ENCODE peak calls at places on chromosomes 6 and 20, in ten cellular contexts. One of them, this sample, is unnamed.

GRCh38 chr20:4835244-4836177 is 113.8 kb downstream of the PRND start:
- DNase-seq in body of pancreas: no peak
- DNase-seq in suprapubic skin: no peak
- DNase-seq in heart left ventricle: peak; percentile 66
- DNase-seq in adrenal gland: no peak
- DNase-seq in thyroid gland: no peak
- DNase-seq in IMR-90: no peak
- DNase-seq in A549: no peak
- DNase-seq in ovary: peak; percentile 86
- DNase-seq in HCT116: no peak
- DNase-seq in this sample: peak; percentile 84

GRCh38 chr6:5759571-5759970 is 247.2 kb downstream of the NRN1 start:
- DNase-seq in suprapubic skin: peak; percentile 7
- DNase-seq in heart left ventricle: no peak
- DNase-seq in HCT116: no peak
- DNase-seq in ovary: no peak
- DNase-seq in thyroid gland: no peak
- DNase-seq in IMR-90: no peak
- DNase-seq in A549: no peak
- DNase-seq in body of pancreas: no peak
- DNase-seq in adrenal gland: no peak
- DNase-seq in this sample: peak; percentile 56

GRCh38 chr6:45209762-45210161 is 118.4 kb upstream of the RUNX2 start:
- DNase-seq in IMR-90: peak; percentile 4
- DNase-seq in ovary: no peak
- DNase-seq in A549: no peak
- DNase-seq in adrenal gland: no peak
- DNase-seq in body of pancreas: no peak
- DNase-seq in HCT116: no peak
- DNase-seq in suprapubic skin: no peak
- DNase-seq in thyroid gland: no peak
- DNase-seq in heart left ventricle: no peak
- DNase-seq in this sample: no peak

GRCh38 chr20:31695849-31696804 is 26.5 kb downstream of the BCL2L1 start:
- DNase-seq in HCT116: peak; percentile 84
- DNase-seq in suprapubic skin: no peak
- DNase-seq in body of pancreas: no peak
- DNase-seq in heart left ventricle: no peak
- DNase-seq in ovary: no peak
- DNase-seq in adrenal gland: peak; percentile 73
- DNase-seq in thyroid gland: no peak
- DNase-seq in IMR-90: peak; percentile 57
- DNase-seq in A549: peak; percentile 85
- DNase-seq in this sample: no peak

GRCh38 chr20:47111576-47111975 is 216.9 kb downstream of the EYA2 start:
- DNase-seq in adrenal gland: no peak
- DNase-seq in IMR-90: peak; percentile 61
- DNase-seq in body of pancreas: no peak
- DNase-seq in heart left ventricle: no peak
- DNase-seq in HCT116: no peak
- DNase-seq in thyroid gland: no peak
- DNase-seq in A549: no peak
- DNase-seq in ovary: no peak
- DNase-seq in suprapubic skin: no peak
- DNase-seq in this sample: no peak

GRCh38 chr6:92354270-92354831 is 1065.0 kb downstream of the EPHA7 start:
- DNase-seq in heart left ventricle: no peak
- DNase-seq in suprapubic skin: no peak
- DNase-seq in HCT116: no peak
- DNase-seq in ovary: no peak
- DNase-seq in IMR-90: peak; percentile 4
- DNase-seq in thyroid gland: no peak
- DNase-seq in body of pancreas: no peak
- DNase-seq in adrenal gland: no peak
- DNase-seq in A549: no peak
- DNase-seq in this sample: no peak

GRCh38 chr6:998551-998950 is 305.6 kb upstream of the EXOC2 start:
- DNase-seq in thyroid gland: no peak
- DNase-seq in heart left ventricle: no peak
- DNase-seq in adrenal gland: no peak
- DNase-seq in HCT116: no peak
- DNase-seq in A549: no peak
- DNase-seq in suprapubic skin: no peak
- DNase-seq in ovary: no peak
- DNase-seq in IMR-90: no peak
- DNase-seq in body of pancreas: no peak
- DNase-seq in this sample: no peak

GRCh38 chr20:47352332-47353223 is 3.9 kb downstream of the ZMYND8 start:
- DNase-seq in thyroid gland: peak; percentile 89
- DNase-seq in body of pancreas: peak; percentile 90
- DNase-seq in A549: no peak
- DNase-seq in adrenal gland: peak; percentile 73
- DNase-seq in heart left ventricle: peak; percentile 51
- DNase-seq in IMR-90: no peak
- DNase-seq in HCT116: no peak
- DNase-seq in ovary: peak; percentile 59
- DNase-seq in suprapubic skin: no peak
- DNase-seq in this sample: no peak

GRCh38 chr6:8530775-8531435 is 95.6 kb upstream of the SLC35B3 start:
- DNase-seq in heart left ventricle: no peak
- DNase-seq in IMR-90: no peak
- DNase-seq in adrenal gland: peak; percentile 9
- DNase-seq in ovary: no peak
- DNase-seq in body of pancreas: no peak
- DNase-seq in suprapubic skin: no peak
- DNase-seq in A549: no peak
- DNase-seq in thyroid gland: no peak
- DNase-seq in HCT116: no peak
- DNase-seq in this sample: no peak

GRCh38 chr6:25341923-25342619 is 62.9 kb downstream of the CARMIL1 start:
- DNase-seq in thyroid gland: no peak
- DNase-seq in HCT116: no peak
- DNase-seq in IMR-90: no peak
- DNase-seq in adrenal gland: no peak
- DNase-seq in body of pancreas: no peak
- DNase-seq in suprapubic skin: no peak
- DNase-seq in A549: no peak
- DNase-seq in heart left ventricle: no peak
- DNase-seq in ovary: no peak
- DNase-seq in this sample: no peak

GRCh38 chr6:150377211-150377781 is 8.5 kb downstream of the IYD start:
- DNase-seq in IMR-90: no peak
- DNase-seq in thyroid gland: peak; percentile 98
- DNase-seq in heart left ventricle: no peak
- DNase-seq in body of pancreas: peak; percentile 20
- DNase-seq in suprapubic skin: no peak
- DNase-seq in A549: no peak
- DNase-seq in adrenal gland: no peak
- DNase-seq in ovary: no peak
- DNase-seq in HCT116: no peak
- DNase-seq in this sample: no peak

GRCh38 chr6:167906899-167907298 is 80.2 kb downstream of the AFDN start:
- DNase-seq in HCT116: no peak
- DNase-seq in adrenal gland: peak; percentile 24
- DNase-seq in suprapubic skin: no peak
- DNase-seq in ovary: no peak
- DNase-seq in A549: no peak
- DNase-seq in body of pancreas: no peak
- DNase-seq in IMR-90: no peak
- DNase-seq in heart left ventricle: peak; percentile 55
- DNase-seq in thyroid gland: peak; percentile 59
- DNase-seq in this sample: peak; percentile 35

GRCh38 chr6:108127826-108128225 is 38.0 kb upstream of the NR2E1 start:
- DNase-seq in ovary: no peak
- DNase-seq in HCT116: no peak
- DNase-seq in thyroid gland: no peak
- DNase-seq in adrenal gland: peak; percentile 12
- DNase-seq in body of pancreas: peak; percentile 61
- DNase-seq in suprapubic skin: no peak
- DNase-seq in A549: peak; percentile 84
- DNase-seq in heart left ventricle: no peak
- DNase-seq in IMR-90: no peak
- DNase-seq in this sample: no peak

GRCh38 chr6:135129139-135129867 is 51.8 kb upstream of the MYB start:
- DNase-seq in heart left ventricle: no peak
- DNase-seq in HCT116: no peak
- DNase-seq in adrenal gland: no peak
- DNase-seq in body of pancreas: no peak
- DNase-seq in IMR-90: no peak
- DNase-seq in A549: no peak
- DNase-seq in suprapubic skin: no peak
- DNase-seq in ovary: no peak
- DNase-seq in thyroid gland: no peak
- DNase-seq in this sample: no peak

GRCh38 chr6:165697171-165697570 is 34.1 kb upstream of the PDE10A start:
- DNase-seq in thyroid gland: no peak
- DNase-seq in suprapubic skin: no peak
- DNase-seq in ovary: no peak
- DNase-seq in body of pancreas: no peak
- DNase-seq in heart left ventricle: no peak
- DNase-seq in A549: no peak
- DNase-seq in IMR-90: no peak
- DNase-seq in adrenal gland: no peak
- DNase-seq in HCT116: no peak
- DNase-seq in this sample: no peak
- H3K4me3 ChIP-seq in thyroid gland: no peak overlapping the region
- H3K4me3 ChIP-seq in suprapubic skin: no peak overlapping the region
- H3K4me3 ChIP-seq in ovary: no peak overlapping the region
- H3K4me3 ChIP-seq in body of pancreas: no peak overlapping the region
- H3K4me3 ChIP-seq in heart left ventricle: no peak overlapping the region
- H3K4me3 ChIP-seq in A549: no peak overlapping the region
- H3K4me3 ChIP-seq in IMR-90: no peak overlapping the region
- H3K4me3 ChIP-seq in adrenal gland: no peak overlapping the region
- H3K4me3 ChIP-seq in HCT116: no peak overlapping the region
- H3K4me3 ChIP-seq in this sample: no peak overlapping the region

DNA sequence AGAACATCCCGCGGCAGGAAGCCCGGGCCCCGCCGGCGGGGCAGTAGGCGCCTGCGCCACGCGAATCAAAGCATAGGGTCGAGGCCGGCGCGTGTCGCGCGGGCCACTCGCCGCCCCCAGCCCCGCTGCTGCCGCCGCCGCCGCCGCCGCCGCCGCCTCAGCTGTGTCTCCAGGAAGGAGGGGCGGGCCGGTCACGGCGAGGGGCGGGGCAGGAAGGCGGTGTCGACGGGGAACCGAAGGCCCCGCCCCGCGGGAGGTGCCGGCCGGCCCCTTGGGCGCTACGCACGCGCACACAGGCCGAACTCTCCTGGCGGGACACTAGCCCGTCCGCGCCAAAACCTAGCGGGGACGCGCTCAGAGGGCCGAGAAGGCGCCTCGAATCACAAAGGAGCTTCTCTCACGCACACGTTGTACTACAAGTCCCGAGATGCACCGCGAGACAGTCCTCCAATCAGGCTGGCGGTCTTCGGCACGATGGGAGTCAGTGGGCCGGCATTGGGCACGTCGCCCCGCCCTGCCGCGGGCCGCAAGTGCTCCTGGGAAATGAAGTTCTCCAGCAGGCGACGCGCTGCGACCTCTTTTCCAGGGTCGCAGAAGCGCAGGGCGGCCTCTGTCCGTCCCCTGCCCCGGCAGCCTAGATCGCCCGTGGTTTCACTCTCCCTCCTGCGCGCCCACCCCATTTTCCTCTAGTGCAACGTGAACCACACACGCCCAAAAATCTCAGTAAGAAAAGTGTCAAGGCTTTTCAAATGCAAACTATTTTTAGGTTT is at the start of gene RALGAPA2:
- DNase-seq in body of pancreas: peak; percentile 96
- DNase-seq in HCT116: peak; percentile 94
- DNase-seq in ovary: peak; percentile 97
- DNase-seq in suprapubic skin: peak; percentile 98
- DNase-seq in thyroid gland: peak; percentile 99
- DNase-seq in A549: peak; percentile 96
- DNase-seq in IMR-90: peak; percentile 98
- DNase-seq in adrenal gland: peak; percentile 98
- DNase-seq in heart left ventricle: peak; percentile 97
- DNase-seq in this sample: peak; percentile 97
- TF ChIP-seq POLR2A in body of pancreas: peak; percentile 29
- TF ChIP-seq POLR2A in HCT116: no peak
- TF ChIP-seq POLR2A in ovary: peak; percentile 48
- TF ChIP-seq POLR2A in suprapubic skin: peak; percentile 56
- TF ChIP-seq POLR2A in thyroid gland: peak; percentile 94
- TF ChIP-seq POLR2A in A549: peak; percentile 58
- TF ChIP-seq POLR2A in IMR-90: no peak
- TF ChIP-seq POLR2A in adrenal gland: peak; percentile 66
- TF ChIP-seq POLR2A in heart left ventricle: peak; percentile 91
- TF ChIP-seq POLR2A in this sample: peak; percentile 7

DNA sequence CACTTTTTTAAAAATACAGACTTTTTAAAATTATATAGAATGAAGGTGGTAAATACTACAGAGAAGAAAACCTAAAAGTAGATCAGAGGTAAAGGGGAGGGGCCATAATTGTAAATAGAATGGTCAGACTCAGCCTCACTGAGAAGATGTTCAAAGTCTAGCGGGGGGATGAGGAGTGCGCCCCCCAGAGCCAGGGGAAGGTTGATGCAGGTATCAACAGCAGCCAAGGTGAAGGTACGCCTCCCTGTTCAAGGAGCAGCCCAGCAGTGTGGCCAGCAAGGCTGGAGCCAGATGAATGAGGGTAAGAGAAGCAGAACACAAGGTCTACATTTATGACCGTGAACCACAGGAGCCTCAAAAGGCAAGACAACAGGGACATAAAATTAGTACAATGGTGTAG is 204.1 kb downstream of the PTPRT start:
- DNase-seq in suprapubic skin: no peak
- DNase-seq in IMR-90: no peak
- DNase-seq in body of pancreas: no peak
- DNase-seq in adrenal gland: no peak
- DNase-seq in heart left ventricle: no peak
- DNase-seq in ovary: no peak
- DNase-seq in thyroid gland: no peak
- DNase-seq in HCT116: no peak
- DNase-seq in A549: no peak
- DNase-seq in this sample: no peak
- TF ChIP-seq CTCF in suprapubic skin: no peak
- TF ChIP-seq CTCF in IMR-90: no peak
- TF ChIP-seq CTCF in body of pancreas: no peak
- TF ChIP-seq CTCF in adrenal gland: no peak
- TF ChIP-seq CTCF in heart left ventricle: no peak
- TF ChIP-seq CTCF in ovary: no peak
- TF ChIP-seq CTCF in thyroid gland: no peak
- TF ChIP-seq CTCF in HCT116: no peak
- TF ChIP-seq CTCF in A549: no peak
- TF ChIP-seq CTCF in this sample: no peak

DNA sequence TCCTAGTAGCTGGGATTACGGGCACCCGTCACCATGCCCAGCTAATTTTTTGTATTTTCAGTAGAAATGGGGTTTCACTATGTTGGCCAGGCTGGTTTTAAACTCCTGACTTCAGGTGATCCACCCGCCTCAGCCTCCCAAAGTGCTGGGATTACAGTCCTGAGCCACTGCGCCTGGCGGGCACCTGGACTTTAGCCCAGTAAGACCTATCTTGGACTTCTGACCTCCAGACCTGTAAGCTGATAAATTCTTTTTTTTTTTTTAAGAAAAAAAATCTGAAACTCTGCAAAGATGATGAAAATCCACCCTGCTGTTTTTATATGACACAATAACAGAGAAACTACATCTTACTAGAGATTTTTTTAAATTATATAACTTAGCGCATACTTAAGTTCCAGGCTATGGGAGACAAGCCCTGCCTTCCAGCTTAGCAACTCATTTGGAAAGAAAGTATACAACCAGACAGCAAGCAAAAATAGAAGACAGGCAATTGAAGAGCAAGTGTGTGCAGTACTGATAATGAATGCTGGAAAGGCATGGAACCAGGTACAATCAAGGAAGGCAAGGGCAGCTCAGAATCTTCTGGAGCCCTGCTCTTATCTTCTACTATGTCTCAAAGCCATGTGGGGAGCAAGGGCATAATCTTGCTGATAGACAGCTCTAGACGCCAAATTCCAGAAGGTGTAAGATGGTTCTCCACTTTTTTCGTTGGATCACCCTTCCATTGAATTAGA is 104.2 kb downstream of the CD83 start:
- DNase-seq in body of pancreas: no peak
- DNase-seq in ovary: no peak
- DNase-seq in suprapubic skin: no peak
- DNase-seq in A549: no peak
- DNase-seq in adrenal gland: no peak
- DNase-seq in IMR-90: no peak
- DNase-seq in heart left ventricle: no peak
- DNase-seq in thyroid gland: no peak
- DNase-seq in HCT116: no peak
- DNase-seq in this sample: no peak
- H3K4me3 ChIP-seq in body of pancreas: no peak overlapping the region
- H3K4me3 ChIP-seq in ovary: no peak overlapping the region
- H3K4me3 ChIP-seq in suprapubic skin: no peak overlapping the region
- H3K4me3 ChIP-seq in A549: no peak overlapping the region
- H3K4me3 ChIP-seq in adrenal gland: no peak overlapping the region
- H3K4me3 ChIP-seq in IMR-90: no peak overlapping the region
- H3K4me3 ChIP-seq in heart left ventricle: no peak overlapping the region
- H3K4me3 ChIP-seq in thyroid gland: no peak overlapping the region
- H3K4me3 ChIP-seq in HCT116: no peak overlapping the region
- H3K4me3 ChIP-seq in this sample: no peak overlapping the region

This sample was measured in lower leg skin.